ENCODE peak calls at places on chromosomes 1 and 21, in six cellular contexts. Y, D, V, C, T and R are unnamed samples.

GRCh38 chr1:68141079-68141800 is 90.8 kb upstream of the DIRAS3 start:
- DNase-seq in Y (no peak), D (peak), V (no peak), C (no peak), T (no peak), R (no peak)

GRCh38 chr1:48644950-48645605 is 131.6 kb downstream of the BEND5 start:
- DNase-seq in Y (no peak), D (no peak), V (peak), C (no peak), T (no peak), R (no peak)

GRCh38 chr1:58893257-58893869 is 109.5 kb upstream of the JUN start:
- DNase-seq in Y (no peak), D (no peak), V (no peak), C (no peak), T (no peak), R (no peak)

GRCh38 chr1:154407866-154408777 is 3.0 kb downstream of the IL6R start:
- DNase-seq in Y (no peak), D (no peak), V (peak), C (no peak), T (no peak), R (no peak)

GRCh38 chr21:37461494-37461893 is 94.9 kb downstream of the DYRK1A start:
- DNase-seq in Y (no peak), D (no peak), V (peak), C (no peak), T (no peak), R (no peak)

GRCh38 chr1:180563013-180563827 is 4.5 kb downstream of the OVAAL start:
- DNase-seq in Y (no peak), D (peak), V (no peak), C (no peak), T (no peak), R (no peak)

GRCh38 chr1:2455757-2456156 is 20.3 kb upstream of the PLCH2 start:
- DNase-seq in Y (no peak), D (no peak), V (no peak), C (no peak), T (no peak), R (no peak)

GRCh38 chr1:180863158-180863775 is 49.4 kb upstream of the KIAA1614 start:
- DNase-seq in Y (peak), D (peak), V (peak), C (no peak), T (no peak), R (peak)

GRCh38 chr1:158534496-158534895 is 19.7 kb downstream of the OR6Y1 start:
- DNase-seq in Y (no peak), D (peak), V (no peak), C (no peak), T (no peak), R (no peak)

GRCh38 chr1:14117700-14118099 is 417.7 kb downstream of the PRDM2 start:
- DNase-seq in Y (no peak), D (no peak), V (no peak), C (no peak), T (no peak), R (no peak)

GRCh38 chr1:1127551-1128451 is 11.9 kb upstream of the C1orf159 start:
- DNase-seq in Y (no peak), D (no peak), V (no peak), C (no peak), T (no peak), R (no peak)

GRCh38 chr1:15156807-15157380 is 3.3 kb downstream of the TMEM51 start:
- DNase-seq in Y (no peak), D (no peak), V (no peak), C (no peak), T (peak), R (no peak)

GRCh38 chr1:164644774-164645634 is 86.0 kb downstream of the PBX1 start:
- DNase-seq in Y (no peak), D (no peak), V (no peak), C (no peak), T (no peak), R (no peak)

GRCh38 chr1:68585371-68585770 is 88.5 kb upstream of the DEPDC1 start:
- DNase-seq in Y (no peak), D (no peak), V (no peak), C (no peak), T (no peak), R (no peak)

GRCh38 chr1:117574206-117574835 is 31.5 kb upstream of the TENT5C start:
- DNase-seq in Y (no peak), D (no peak), V (no peak), C (no peak), T (peak), R (no peak)

GRCh38 chr1:17998889-17999288 is 108.7 kb upstream of the IGSF21 start:
- DNase-seq in Y (no peak), D (no peak), V (no peak), C (no peak), T (no peak), R (no peak)
- TF ChIP-seq CTCF in Y (no peak), D (no peak), V (peak), C (no peak), T (peak), R (no peak)

DNA sequence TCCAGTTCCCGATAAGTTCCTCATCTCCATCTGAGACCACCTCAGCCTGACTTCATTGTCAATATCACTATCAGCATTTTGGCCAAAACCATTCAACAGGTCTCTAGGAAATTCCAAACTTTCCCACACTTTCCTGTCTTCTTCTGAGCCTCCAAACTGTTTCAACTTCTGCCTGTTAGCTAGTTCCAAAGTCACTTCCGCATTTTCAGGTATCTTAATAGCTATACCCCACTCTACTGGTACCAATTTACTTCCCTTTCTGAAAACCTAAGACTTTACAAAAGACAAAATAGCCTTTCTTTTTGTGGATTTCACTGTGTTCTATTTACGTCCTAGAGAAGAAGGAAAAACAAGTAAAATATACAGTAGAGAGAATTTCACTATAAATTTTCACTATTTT is 147.0 kb upstream of the FMN2 start:
- DNase-seq in Y (no peak), D (no peak), V (no peak), C (no peak), T (no peak), R (no peak)
- TF ChIP-seq CTCF in Y (no peak), D (no peak), V (no peak), C (no peak), T (no peak), R (no peak)

GRCh38 chr1:41354956-41355355 is 6.3 kb upstream of the FOXO6 start:
- DNase-seq in Y (no peak), D (no peak), V (no peak), C (no peak), T (peak), R (no peak)
- TF ChIP-seq CTCF in Y (no peak), D (no peak), V (no peak), C (no peak), T (peak), R (no peak)

GRCh38 chr1:201267481-201268229 is 15.7 kb upstream of the PKP1 start:
- DNase-seq in Y (no peak), D (no peak), V (no peak), C (peak), T (peak), R (no peak)
- TF ChIP-seq CTCF in Y (no peak), D (no peak), V (no peak), C (no peak), T (no peak), R (no peak)

GRCh38 chr1:234607091-234608025 is 2.6 kb downstream of the IRF2BP2 start:
- DNase-seq in Y (peak), D (no peak), V (peak), C (no peak), T (no peak), R (peak)

GRCh38 chr1:234604726-234605492 is 5.1 kb downstream of the IRF2BP2 start:
- DNase-seq in Y (no peak), D (no peak), V (no peak), C (no peak), T (no peak), R (no peak)

GRCh38 chr1:234606731-234607090 is 3.3 kb downstream of the IRF2BP2 start:
- DNase-seq in Y (no peak), D (no peak), V (peak), C (no peak), T (no peak), R (no peak)

GRCh38 chr1:234605493-234605982 is 4.4 kb downstream of the IRF2BP2 start:
- DNase-seq in Y (no peak), D (no peak), V (no peak), C (no peak), T (no peak), R (no peak)

GRCh38 chr1:234605983-234606730 is 3.8 kb downstream of the IRF2BP2 start:
- DNase-seq in Y (no peak), D (peak), V (peak), C (no peak), T (no peak), R (peak)
- TF ChIP-seq CTCF in Y (no peak), D (no peak), V (peak), C (no peak), T (no peak), R (no peak)